ENCODE peak calls at places on chromosomes 13 and 19, in seven cellular contexts. G is H1; D is occipital lobe; A is retinal pigment epithelial cell; K is T follicular helper cell; L is stimulated activated CD8-positive, alpha-beta memory T cell treated with anti-CD3 and anti-CD28 coated beads, Interleukin-4, amount 100 ng/mL, for 1 hour; E is activated effector memory CD4-positive, alpha-beta T cell treated with anti-CD3 and anti-CD28 coated beads, Interleukin-2, amount 50 U/mL, for 16 hours. V is an unnamed sample.

GRCh38 chr19:18029617-18030338 is 21.8 kb downstream of the ARRDC2 start:
- DNase-seq in G (no peak), D (peak; percentile 56), A (no peak), K (no peak), L (no peak), E (no peak), V (no peak)

GRCh38 chr19:3606690-3607289 is at the start of gene TBXA2R:
- DNase-seq in G (peak; percentile 93), D (no peak), A (no peak), K (peak; percentile 22), L (peak; percentile 21), E (peak; percentile 80), V (peak; percentile 70)

GRCh38 chr19:31257426-31258130 is 91.7 kb downstream of the TSHZ3 start:
- DNase-seq in G (peak; percentile 39), D (no peak), A (no peak), K (no peak), L (no peak), E (no peak), V (no peak)

GRCh38 chr19:14116918-14117578 is 514 bp downstream of the PRKACA start:
- DNase-seq in G (no peak), D (no peak), A (no peak), K (no peak), L (no peak), E (peak; percentile 72), V (no peak)

GRCh38 chr19:17473041-17473440 is 2.7 kb downstream of the SLC27A1 start:
- DNase-seq in G (no peak), D (no peak), A (no peak), K (no peak), L (no peak), E (no peak), V (no peak)

GRCh38 chr13:49112782-49113525 is 107.2 kb upstream of the MLNR start:
- DNase-seq in G (no peak), D (no peak), A (no peak), K (no peak), L (no peak), E (no peak), V (no peak)

GRCh38 chr13:75250526-75251183 is 231.3 kb downstream of the TBC1D4 start:
- DNase-seq in G (no peak), D (no peak), A (peak; percentile 37), K (no peak), L (no peak), E (no peak), V (no peak)

GRCh38 chr19:52603558-52604207 is 33.6 kb downstream of the ZNF701 start:
- DNase-seq in G (no peak), D (no peak), A (no peak), K (no peak), L (no peak), E (peak; percentile 12), V (no peak)